ENCODE peak calls at places on chromosomes 4 and X, in five cellular contexts. M is iPS DF 6.9, L is endothelial cell, Z is uterus, E is cardiac muscle cell. Q is an unnamed sample.

GRCh38 chrX:47197526-47197925 is 3.9 kb downstream of the UBA1 start:
- DNase-seq in M (no peak), L (no peak), Z (no peak), E (no peak), Q (no peak)

GRCh38 chrX:552496-552895 is 78.1 kb upstream of the SHOX start:
- DNase-seq in M (no peak), L (no peak), Z (no peak), E (no peak), Q (no peak)

GRCh38 chr4:178752954-178753525 is 1310.8 kb upstream of the AGA start:
- DNase-seq in M (no peak), L (no peak), Z (no peak), E (no peak), Q (no peak)

GRCh38 chrX:39773923-39774803 is 323.6 kb downstream of the BCOR start:
- DNase-seq in M (no peak), L (no peak), Z (no peak), E (peak), Q (no peak)

GRCh38 chr4:143558823-143559756 is 45.6 kb downstream of the SMARCA5 start:
- DNase-seq in M (peak), L (peak), Z (peak), E (peak), Q (no peak)

GRCh38 chr4:39502034-39502658 is 25.1 kb downstream of the UGDH start:
- DNase-seq in M (no peak), L (no peak), Z (no peak), E (peak), Q (no peak)

GRCh38 chr4:3689576-3690551 is 76.3 kb upstream of the ADRA2C start:
- DNase-seq in M (no peak), L (no peak), Z (no peak), E (no peak), Q (no peak)

GRCh38 chrX:105136786-105137185 is 83.7 kb downstream of the TEX13A start:
- DNase-seq in M (no peak), L (no peak), Z (no peak), E (no peak), Q (no peak)

GRCh38 chrX:41043950-41044349 is 41.3 kb upstream of the USP9X start:
- DNase-seq in M (no peak), L (no peak), Z (no peak), E (peak), Q (no peak)

GRCh38 chr4:146675171-146675570 is 36.5 kb downstream of the POU4F2 start:
- DNase-seq in M (no peak), L (no peak), Z (no peak), E (no peak), Q (no peak)

GRCh38 chr4:129362685-129363274 is 266.8 kb downstream of the C4orf33 start:
- DNase-seq in M (peak), L (peak), Z (peak), E (peak), Q (peak)

GRCh38 chrX:143581260-143581659 is 54.6 kb downstream of the SLITRK4 start:
- DNase-seq in M (no peak), L (no peak), Z (no peak), E (no peak), Q (no peak)

GRCh38 chr4:177441061-177441802 is 1.0 kb downstream of the AGA start:
- DNase-seq in M (no peak), L (no peak), Z (no peak), E (peak), Q (peak)

GRCh38 chr4:151940290-151940689 is 179.5 kb upstream of the GATB start:
- DNase-seq in M (no peak), L (no peak), Z (no peak), E (no peak), Q (no peak)

Q was measured in HEK293T.